ENCODE peak calls at places on chromosomes 4 and X, in six cellular contexts. A is sigmoid colon, H is HL-60, M is AG09319, V is RWPE1, C is MM.1S. B is an unnamed sample.
A peak's percentile ranks its signal among the peaks of the same experiment; 100 is the strongest.

GRCh38 chrX:37684918-37685317 is 673 bp upstream of the XK start:
- DNase-seq in A (no peak), H (no peak), M (no peak), V (no peak), C (no peak), B (no peak)

GRCh38 chr4:131370846-131371245 is 1778.2 kb upstream of the PCDH10 start:
- DNase-seq in A (no peak), H (no peak), M (no peak), V (peak; percentile 1), C (no peak), B (no peak)

GRCh38 chrX:45824471-45824870 is 623.8 kb upstream of the DIPK2B start:
- DNase-seq in A (no peak), H (peak; percentile 11), M (peak; percentile 62), V (peak; percentile 77), C (no peak), B (peak; percentile 29)

GRCh38 chrX:9153299-9153698 is 119.4 kb upstream of the FAM9B start:
- DNase-seq in A (no peak), H (no peak), M (no peak), V (no peak), C (no peak), B (no peak)

GRCh38 chr4:2070421-2071251 is 11.5 kb downstream of the NAT8L start:
- DNase-seq in A (peak; percentile 52), H (no peak), M (no peak), V (no peak), C (no peak), B (peak; percentile 12)

GRCh38 chr4:161583549-161583948 is 580.3 kb downstream of the FSTL5 start:
- DNase-seq in A (no peak), H (no peak), M (no peak), V (no peak), C (peak; percentile 55), B (no peak)

GRCh38 chrX:120260369-120260768 is 9.8 kb downstream of the ZBTB33 start:
- DNase-seq in A (no peak), H (no peak), M (no peak), V (peak; percentile 69), C (peak; percentile 21), B (no peak)

GRCh38 chr4:54781771-54782170 is 124.0 kb downstream of the KIT start:
- DNase-seq in A (no peak), H (no peak), M (no peak), V (no peak), C (no peak), B (no peak)

GRCh38 chrX:48468693-48469691 is 1.1 kb downstream of the SLC38A5 start:
- DNase-seq in A (peak; percentile 52), H (peak; percentile 45), M (no peak), V (no peak), C (peak; percentile 56), B (peak; percentile 44)

GRCh38 chr4:304987-305680 is at the start of gene ZNF732:
- DNase-seq in A (no peak), H (no peak), M (peak; percentile 3), V (peak; percentile 95), C (no peak), B (peak; percentile 89)

GRCh38 chrX:84469226-84469625 is 33.0 kb downstream of the HDX start:
- DNase-seq in A (no peak), H (no peak), M (no peak), V (no peak), C (no peak), B (no peak)

GRCh38 chr4:1401409-1402020 is 4.7 kb downstream of the NKX1-1 start:
- DNase-seq in A (peak; percentile 49), H (no peak), M (no peak), V (no peak), C (no peak), B (peak; percentile 16)

GRCh38 chrX:38260231-38260630 is 39.6 kb upstream of the SRPX start:
- DNase-seq in A (no peak), H (peak; percentile 25), M (no peak), V (peak; percentile 34), C (no peak), B (no peak)

GRCh38 chr4:121764702-121765367 is at the start of gene SMIM43:
- DNase-seq in A (no peak), H (no peak), M (no peak), V (peak; percentile 5), C (no peak), B (peak; percentile 51)

GRCh38 chrX:97860206-97860605 is 976.5 kb downstream of the RPA4 start:
- DNase-seq in A (no peak), H (no peak), M (no peak), V (peak; percentile 13), C (no peak), B (no peak)

GRCh38 chrX:85243155-85243554 is 424 bp downstream of the SATL1 start:
- DNase-seq in A (no peak), H (no peak), M (no peak), V (no peak), C (no peak), B (no peak)

GRCh38 chr4:89535251-89535650 is 227.7 kb upstream of the GPRIN3 start:
- DNase-seq in A (no peak), H (no peak), M (no peak), V (no peak), C (no peak), B (no peak)

GRCh38 chr4:81565137-81565870 is 93.6 kb upstream of the RASGEF1B start:
- DNase-seq in A (peak; percentile 88), H (no peak), M (no peak), V (no peak), C (no peak), B (peak; percentile 43)

GRCh38 chr4:186778134-186778533 is 54.5 kb upstream of the FAT1 start:
- DNase-seq in A (no peak), H (no peak), M (no peak), V (no peak), C (no peak), B (no peak)

GRCh38 chrX:95071621-95072020 is 1397.6 kb downstream of the FAM133A start:
- DNase-seq in A (no peak), H (no peak), M (no peak), V (no peak), C (no peak), B (no peak)

GRCh38 chrX:95065151-95065550 is 1391.1 kb downstream of the FAM133A start:
- DNase-seq in A (no peak), H (no peak), M (no peak), V (no peak), C (no peak), B (no peak)

GRCh38 chrX:95076449-95076848 is 1402.4 kb downstream of the FAM133A start:
- DNase-seq in A (no peak), H (peak; percentile 23), M (no peak), V (no peak), C (peak; percentile 33), B (no peak)

GRCh38 chrX:95071052-95071451 is 1397.0 kb downstream of the FAM133A start:
- DNase-seq in A (no peak), H (no peak), M (no peak), V (no peak), C (no peak), B (no peak)
- TF ChIP-seq CTCF in A (no peak), H (no peak), M (peak; percentile 33), V (no peak), C (peak; percentile 4), B (no peak)

GRCh38 chr4:14254806-14255445 is 627.4 kb upstream of the BOD1L1 start:
- DNase-seq in A (no peak), H (no peak), M (no peak), V (no peak), C (no peak), B (peak; percentile 27)

GRCh38 chr4:14257903-14258302 is 630.4 kb upstream of the BOD1L1 start:
- DNase-seq in A (no peak), H (no peak), M (no peak), V (no peak), C (no peak), B (no peak)

GRCh38 chr4:14259926-14260325 is 632.4 kb upstream of the BOD1L1 start:
- DNase-seq in A (no peak), H (no peak), M (no peak), V (no peak), C (no peak), B (no peak)

GRCh38 chr4:14249226-14249625 is 621.7 kb upstream of the BOD1L1 start:
- DNase-seq in A (no peak), H (no peak), M (no peak), V (no peak), C (no peak), B (no peak)

DNA sequence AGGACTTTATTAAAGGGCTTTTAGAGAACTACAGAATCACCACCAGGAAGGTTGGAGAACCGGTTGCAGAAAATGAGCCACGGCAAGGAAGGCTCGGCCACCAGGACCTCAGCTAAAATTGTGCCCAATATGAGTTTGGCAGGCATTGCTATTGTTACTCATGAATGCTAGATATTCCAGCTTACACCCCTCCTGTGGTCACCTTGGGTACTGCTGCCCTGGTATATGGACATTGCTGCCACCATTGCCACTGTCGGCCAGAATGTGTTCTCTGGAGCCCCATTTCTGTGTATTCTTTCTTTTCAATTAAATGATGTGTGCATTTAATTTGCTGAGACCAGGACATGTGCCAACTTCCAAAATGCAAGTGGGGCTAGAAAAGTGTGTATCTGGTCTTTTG is 626.7 kb upstream of the BOD1L1 start:
- DNase-seq in A (no peak), H (peak; percentile 8), M (no peak), V (peak; percentile 20), C (peak; percentile 17), B (peak; percentile 65)
- TF ChIP-seq CTCF in A (peak; percentile 32), H (peak; percentile 46), M (peak; percentile 48), V (peak; percentile 27), C (peak; percentile 43), B (peak; percentile 74)

DNA sequence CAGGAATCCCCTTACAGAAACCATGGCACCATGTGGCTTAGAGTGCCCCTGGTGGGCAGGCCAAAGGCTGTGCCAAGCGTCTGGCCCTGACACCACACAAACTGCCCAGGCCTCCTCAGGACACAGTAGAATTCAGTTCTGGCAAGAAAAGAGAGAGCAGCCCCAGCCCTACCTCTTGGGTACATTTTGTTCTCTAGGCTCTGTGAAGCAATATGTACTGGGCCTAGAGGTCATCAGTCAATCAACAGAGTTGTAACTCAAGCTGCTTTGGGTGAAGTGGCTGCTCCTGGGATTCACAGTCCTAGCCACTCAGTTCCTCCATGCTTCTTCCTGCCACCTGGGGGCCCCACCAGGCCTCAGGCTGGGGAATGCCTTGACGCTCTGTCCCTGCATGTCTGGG is 158.1 kb upstream of the MAMLD1 start:
- DNase-seq in A (no peak), H (no peak), M (no peak), V (no peak), C (no peak), B (no peak)
- TF ChIP-seq CTCF in A (no peak), H (no peak), M (no peak), V (no peak), C (no peak), B (no peak)

GRCh38 chr4:147003956-147004580 is 58.4 kb upstream of the TTC29 start:
- DNase-seq in A (no peak), H (no peak), M (no peak), V (no peak), C (no peak), B (no peak)
- TF ChIP-seq CTCF in A (no peak), H (no peak), M (no peak), V (no peak), C (no peak), B (no peak)